ENCODE peak calls at places on chromosomes 13 and 19, in five cellular contexts. J is GM12878, H is K562, U is HepG2, K is SK-N-SH. O is an unnamed sample.

GRCh38 chr13:109401891-109402290 is 384.5 kb downstream of the IRS2 start:
- DNase-seq in J (no peak), H (no peak), U (no peak), K (no peak), O (no peak)

GRCh38 chr13:35720690-35721554 is 244.4 kb upstream of the MAB21L1 start:
- DNase-seq in J (no peak), H (peak), U (peak), K (peak), O (peak)

GRCh38 chr13:41457589-41458186 is 338 bp downstream of the RGCC start:
- DNase-seq in J (no peak), H (peak), U (no peak), K (peak), O (peak)

GRCh38 chr19:45450042-45450380 is 17.8 kb upstream of the FOSB start:
- DNase-seq in J (no peak), H (peak), U (no peak), K (no peak), O (no peak)

GRCh38 chr13:100789025-100789424 is 114.4 kb upstream of the TMTC4 start:
- DNase-seq in J (no peak), H (no peak), U (no peak), K (no peak), O (no peak)

GRCh38 chr19:12938536-12939291 is at the start of gene CALR:
- DNase-seq in J (no peak), H (peak), U (no peak), K (no peak), O (no peak)

GRCh38 chr13:36344173-36344572 is 2.0 kb downstream of the SPART start:
- DNase-seq in J (no peak), H (peak), U (no peak), K (no peak), O (no peak)

GRCh38 chr19:42250666-42251531 is 4.0 kb downstream of the ERF start:
- DNase-seq in J (no peak), H (no peak), U (no peak), K (peak), O (no peak)

GRCh38 chr13:110126391-110126961 is 180.5 kb downstream of the COL4A1 start:
- DNase-seq in J (no peak), H (no peak), U (no peak), K (no peak), O (no peak)

GRCh38 chr19:44557933-44558332 is 28.5 kb upstream of the CEACAM20 start:
- DNase-seq in J (no peak), H (no peak), U (no peak), K (no peak), O (no peak)

DNA sequence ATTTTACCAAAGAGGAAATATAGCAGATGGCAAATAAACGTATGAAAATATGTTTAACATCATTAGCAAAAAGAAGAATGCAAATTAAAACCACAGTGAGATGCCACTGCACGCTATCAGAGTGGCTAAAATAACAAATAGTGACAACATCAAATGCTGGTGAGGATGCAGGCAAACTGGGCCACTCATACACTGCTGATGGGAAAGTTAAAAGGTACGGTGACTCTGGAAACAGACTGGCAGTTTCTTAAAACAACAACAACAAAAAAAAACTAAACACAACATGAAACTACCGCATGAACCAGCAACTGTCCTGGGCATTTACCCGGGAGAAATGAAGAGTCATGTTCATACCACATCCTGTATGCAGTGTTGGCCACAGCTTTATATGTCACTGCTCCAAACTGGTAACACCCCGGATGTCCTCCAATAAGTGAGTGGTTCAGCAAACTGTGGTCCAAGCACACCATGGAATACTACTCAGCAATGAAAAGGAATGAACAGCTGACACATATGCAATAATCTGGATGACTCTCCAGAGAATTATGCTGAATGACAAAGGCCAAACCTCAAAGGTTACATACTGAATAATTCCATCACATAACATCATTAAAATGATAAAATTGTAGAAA is 22.3 kb downstream of the EPS15L1 start:
- DNase-seq in J (peak), H (no peak), U (no peak), K (no peak), O (no peak)
- TF ChIP-seq FOXM1 in J (peak), H (no peak), U (no peak), K (no peak), O (no peak)

DNA sequence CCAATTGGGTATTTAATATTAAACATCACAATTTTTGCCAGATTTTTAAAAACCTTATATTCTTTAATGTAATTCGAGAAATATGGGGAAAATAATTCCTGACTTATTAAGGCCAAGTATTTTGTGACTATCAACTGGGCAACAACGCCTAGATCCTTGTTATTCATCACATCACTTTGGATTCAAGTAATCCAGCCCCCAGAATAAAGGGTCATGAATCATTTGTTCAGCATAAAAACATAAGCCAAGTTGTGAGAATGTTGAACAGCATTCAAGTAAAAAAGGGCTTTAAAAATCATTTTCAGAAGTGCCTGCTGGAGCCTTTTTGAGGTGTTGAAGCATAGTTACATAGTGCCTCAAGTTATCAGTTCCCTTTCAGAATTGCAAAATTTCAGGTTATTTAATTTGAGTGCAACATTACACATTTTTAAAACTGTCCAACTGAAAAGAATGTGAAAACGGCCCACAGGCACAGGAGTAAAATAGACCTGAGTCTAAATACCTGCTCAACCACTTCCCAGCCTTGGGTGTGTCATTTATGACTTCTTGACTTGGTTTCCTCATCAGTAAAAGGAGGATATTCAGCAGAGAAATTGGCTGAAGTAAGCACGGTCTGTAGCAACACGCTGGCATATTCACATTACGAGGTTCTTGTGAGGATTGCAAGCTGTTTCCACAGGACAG is 56.4 kb downstream of the MBNL2 start:
- DNase-seq in J (no peak), H (no peak), U (no peak), K (no peak), O (no peak)
- TF ChIP-seq FOXM1 in J (no peak), H (no peak), U (no peak), K (no peak), O (no peak)

DNA sequence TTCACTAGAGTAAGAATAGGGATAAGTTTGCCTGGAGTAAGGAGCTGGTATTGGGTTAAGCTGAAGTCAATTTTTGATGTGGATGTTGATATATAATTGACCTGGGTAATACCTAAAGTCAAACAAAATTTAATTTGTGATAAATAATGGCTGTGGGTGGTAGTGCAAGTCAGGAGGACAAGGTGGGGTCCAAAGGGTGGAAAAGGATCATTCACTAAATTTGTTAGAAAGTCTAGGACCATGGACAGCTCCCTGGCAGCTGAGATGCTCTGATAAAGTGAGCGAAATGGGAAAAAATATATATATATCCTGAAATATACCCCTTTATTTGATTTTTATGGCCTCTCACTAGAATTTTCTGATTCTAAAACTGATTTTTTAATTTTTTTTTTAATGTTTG is 463.5 kb downstream of the GPC6 start:
- DNase-seq in J (no peak), H (no peak), U (peak), K (no peak), O (peak)
- TF ChIP-seq FOXM1 in J (no peak), H (no peak), U (no peak), K (no peak), O (no peak)

GRCh38 chr13:38707433-38707832 is 20.6 kb downstream of the FREM2 start:
- DNase-seq in J (no peak), H (no peak), U (no peak), K (no peak), O (no peak)

GRCh38 chr13:38697628-38698333 is 10.9 kb downstream of the FREM2 start:
- DNase-seq in J (no peak), H (no peak), U (no peak), K (no peak), O (peak)

GRCh38 chr13:38703255-38703654 is 16.4 kb downstream of the FREM2 start:
- DNase-seq in J (no peak), H (no peak), U (no peak), K (no peak), O (no peak)

GRCh38 chr13:38705351-38705750 is 18.5 kb downstream of the FREM2 start:
- DNase-seq in J (no peak), H (no peak), U (no peak), K (no peak), O (no peak)

GRCh38 chr13:38702609-38703008 is 15.7 kb downstream of the FREM2 start:
- DNase-seq in J (no peak), H (no peak), U (no peak), K (no peak), O (no peak)
- TF ChIP-seq FOXM1 in J (no peak), H (no peak), U (no peak), K (no peak), O (no peak)

DNA sequence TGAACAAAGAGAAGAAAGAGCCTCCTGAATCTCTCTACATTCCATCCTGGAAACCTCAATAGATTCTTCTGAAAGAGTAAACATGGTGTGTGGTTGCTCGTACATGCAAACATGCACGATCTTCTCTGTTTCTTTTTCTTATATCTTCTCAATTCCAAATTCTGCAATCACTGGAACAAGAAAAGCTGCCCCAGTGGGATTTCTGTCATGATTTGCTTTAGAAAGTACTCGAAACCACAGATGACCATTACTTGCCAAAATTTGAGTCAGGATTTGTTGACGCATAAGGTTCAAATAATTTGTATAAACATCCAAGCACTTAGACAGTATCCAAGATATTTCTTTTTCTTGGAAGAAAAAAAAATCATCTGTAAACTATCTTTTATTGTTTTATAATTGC is 138.0 kb upstream of the DACH1 start:
- DNase-seq in J (no peak), H (no peak), U (no peak), K (no peak), O (no peak)
- TF ChIP-seq FOXM1 in J (no peak), H (no peak), U (no peak), K (no peak), O (no peak)